ENCODE peak calls at places on chromosomes 1 and 21, in four cellular contexts. P is adrenal gland; F is CD8-positive, alpha-beta memory T cell; A is Caco-2. L is an unnamed sample.

GRCh38 chr1:18653375-18653774 is 22.7 kb downstream of the PAX7 start:
- DNase-seq in P (no peak), F (no peak), A (no peak), L (no peak)

GRCh38 chr1:204206121-204206520 is 7.7 kb downstream of the GOLT1A start:
- DNase-seq in A (no peak), F (no peak), P (no peak), L (no peak)

GRCh38 chr21:29462475-29462874 is 163.8 kb downstream of the BACH1 start:
- DNase-seq in P (no peak), F (no peak), A (no peak), L (no peak)

GRCh38 chr1:1260843-1261560 is 12.7 kb downstream of the UBE2J2 start:
- DNase-seq in P (no peak), F (no peak), A (no peak), L (no peak)

GRCh38 chr1:42046772-42047552 is 106.2 kb upstream of the GUCA2B start:
- DNase-seq in F (no peak), P (peak; percentile 70), A (no peak), L (no peak)

GRCh38 chr1:15657026-15657425 is 27.1 kb upstream of the PLEKHM2 start:
- DNase-seq in F (no peak), A (no peak), P (no peak), L (no peak)

GRCh38 chr1:38741341-38741740 is 118.2 kb downstream of the RRAGC start:
- DNase-seq in P (no peak), A (peak; percentile 54), F (no peak), L (no peak)

GRCh38 chr1:205541161-205541886 is 36.9 kb downstream of the CDK18 start:
- DNase-seq in A (peak; percentile 15), F (no peak), P (no peak), L (peak; percentile 0)

GRCh38 chr1:16175610-16176553 is 20.0 kb upstream of the EPHA2 start:
- DNase-seq in P (peak; percentile 95), A (no peak), F (no peak), L (peak; percentile 71)

GRCh38 chr1:64038965-64039926 is 164.2 kb upstream of the UBE2U start:
- DNase-seq in P (peak; percentile 71), F (no peak), A (no peak), L (peak; percentile 63)

GRCh38 chr1:218496561-218496960 is 151.4 kb downstream of the TGFB2 start:
- DNase-seq in A (peak; percentile 57), P (no peak), F (no peak), L (no peak)

GRCh38 chr1:244154882-244155531 is 103.9 kb downstream of the ZBTB18 start:
- DNase-seq in A (no peak), F (no peak), P (no peak), L (peak; percentile 19)

GRCh38 chr21:23162213-23162946 is 2164.2 kb downstream of the NCAM2 start:
- DNase-seq in F (no peak), A (no peak), P (no peak), L (no peak)

GRCh38 chr1:176068256-176068655 is 138.8 kb downstream of the COP1 start:
- DNase-seq in F (no peak), A (no peak), P (no peak), L (no peak)

GRCh38 chr1:30061292-30062204 is 661.8 kb downstream of the MATN1 start:
- DNase-seq in F (no peak), P (no peak), A (no peak), L (no peak)

GRCh38 chr1:6603424-6603850 is 768 bp upstream of the KLHL21 start:
- DNase-seq in P (peak; percentile 71), A (peak; percentile 73), F (peak; percentile 79), L (peak; percentile 37)

GRCh38 chr1:2861143-2861987 is 59.9 kb upstream of the TTC34 start:
- DNase-seq in A (no peak), P (no peak), F (no peak), L (no peak)
- H3K9me3 ChIP-seq in A (no peaks in the 10 kb centered on the region), P (no peaks in the 10 kb centered on the region), F (no peaks in the 10 kb centered on the region), L (no peaks in the 10 kb centered on the region)

GRCh38 chr1:219650880-219651279 is 38.0 kb upstream of the ZC3H11B start:
- DNase-seq in F (no peak), P (no peak), A (no peak), L (no peak)
- H3K4me3 ChIP-seq in F (no peak overlapping the region), P (no peak overlapping the region), A (no peak overlapping the region), L (no peak overlapping the region)

DNA sequence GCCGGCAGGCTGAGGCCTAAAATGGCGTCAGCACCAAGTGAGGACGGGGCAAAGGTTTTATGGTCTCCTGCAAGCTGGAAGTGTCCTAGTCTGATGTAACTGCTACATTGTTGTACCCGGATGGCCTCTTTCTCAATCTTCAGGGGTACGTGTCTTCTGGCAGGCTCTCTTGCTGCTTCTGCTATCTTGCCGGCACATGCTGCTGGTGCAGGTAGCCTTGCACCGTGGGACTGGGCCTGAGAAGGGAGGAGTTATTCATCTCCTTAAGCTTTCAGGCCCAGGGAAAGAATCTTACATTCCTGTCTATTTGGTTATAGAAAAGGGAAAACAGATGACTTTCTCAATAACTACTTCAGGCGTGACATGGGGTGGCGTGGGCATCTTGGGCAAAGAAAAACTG is 72.2 kb downstream of the ZNF678 start:
- DNase-seq in P (no peak), A (no peak), F (no peak), L (no peak)
- H3K9me3 ChIP-seq in P (no peaks in the 10 kb centered on the region), A (peaks cover 14% of the 10 kb centered on the region), F (peaks cover 30% of the 10 kb centered on the region), L (no peaks in the 10 kb centered on the region)

GRCh38 chr1:154963643-154964042 is 2.1 kb upstream of the PYGO2 start:
- DNase-seq in P (no peak), A (no peak), F (no peak), L (no peak)
- H3K4me3 ChIP-seq in P (no peak overlapping the region), A (no peak overlapping the region), F (no peak overlapping the region), L (no peak overlapping the region)

GRCh38 chr1:159009704-159010361 is at the start of gene IFI16:
- DNase-seq in F (peak; percentile 68), P (peak; percentile 83), A (no peak), L (no peak)
- H3K9me3 ChIP-seq in F (no peaks in the 10 kb centered on the region), P (no peaks in the 10 kb centered on the region), A (no peaks in the 10 kb centered on the region), L (no peaks in the 10 kb centered on the region)

GRCh38 chr1:156433032-156433431 is 64.0 kb downstream of the RHBG start:
- DNase-seq in P (no peak), F (no peak), A (no peak), L (no peak)
- H3K4me3 ChIP-seq in P (no peak overlapping the region), F (no peak overlapping the region), A (no peak overlapping the region), L (no peak overlapping the region)

GRCh38 chr1:238272145-238272544 is 381.4 kb upstream of the ZP4 start:
- DNase-seq in F (no peak), A (no peak), P (no peak), L (no peak)
- H3K9me3 ChIP-seq in F (no peaks in the 10 kb centered on the region), A (no peaks in the 10 kb centered on the region), P (no peaks in the 10 kb centered on the region), L (no peaks in the 10 kb centered on the region)

GRCh38 chr1:31196685-31197084 is 43.0 kb downstream of the NKAIN1 start:
- DNase-seq in A (no peak), P (peak; percentile 93), F (no peak), L (no peak)

GRCh38 chr1:31199301-31199790 is 40.3 kb downstream of the NKAIN1 start:
- DNase-seq in F (no peak), P (no peak), A (no peak), L (no peak)

GRCh38 chr1:31198591-31198990 is 41.1 kb downstream of the NKAIN1 start:
- DNase-seq in P (no peak), A (no peak), F (no peak), L (no peak)

GRCh38 chr1:31199924-31200323 is 39.8 kb downstream of the NKAIN1 start:
- DNase-seq in A (no peak), P (no peak), F (no peak), L (no peak)

GRCh38 chr1:31198150-31198549 is 41.5 kb downstream of the NKAIN1 start:
- DNase-seq in P (no peak), F (no peak), A (no peak), L (no peak)
- H3K4me3 ChIP-seq in P (no peak overlapping the region), F (no peak overlapping the region), A (no peak overlapping the region), L (no peak overlapping the region)

L was measured in BE2C.